ENCODE peak calls at places on chromosomes 5 and 9, in nine cellular contexts. One of them, this sample, is unnamed.

GRCh38 chr5:56620903-56621680 is 194.3 kb upstream of the MAP3K1 start:
- DNase-seq in astrocyte of the cerebellum: no peak
- DNase-seq in WTC11: no peak
- DNase-seq in GM12865: no peak
- DNase-seq in GM13977: no peak
- DNase-seq in ELR: peak
- DNase-seq in HS-5: peak
- DNase-seq in GM23248: peak
- DNase-seq in T-helper 1 cell: no peak
- DNase-seq in this sample: no peak

GRCh38 chr5:112475747-112476435 is 56.8 kb upstream of the EPB41L4A start:
- DNase-seq in GM13977: no peak
- DNase-seq in GM23248: peak
- DNase-seq in T-helper 1 cell: no peak
- DNase-seq in WTC11: no peak
- DNase-seq in GM12865: no peak
- DNase-seq in HS-5: no peak
- DNase-seq in astrocyte of the cerebellum: no peak
- DNase-seq in ELR: peak
- DNase-seq in this sample: no peak

GRCh38 chr5:42360641-42361320 is 62.5 kb upstream of the GHR start:
- DNase-seq in astrocyte of the cerebellum: no peak
- DNase-seq in T-helper 1 cell: no peak
- DNase-seq in ELR: no peak
- DNase-seq in GM13977: no peak
- DNase-seq in GM23248: no peak
- DNase-seq in WTC11: no peak
- DNase-seq in HS-5: no peak
- DNase-seq in GM12865: no peak
- DNase-seq in this sample: no peak

GRCh38 chr9:126592461-126592860 is 21.3 kb upstream of the LMX1B start:
- DNase-seq in GM13977: no peak
- DNase-seq in astrocyte of the cerebellum: no peak
- DNase-seq in T-helper 1 cell: no peak
- DNase-seq in HS-5: no peak
- DNase-seq in GM12865: no peak
- DNase-seq in GM23248: no peak
- DNase-seq in ELR: no peak
- DNase-seq in WTC11: no peak
- DNase-seq in this sample: no peak

GRCh38 chr5:3281346-3281745 is 314.3 kb upstream of the IRX1 start:
- DNase-seq in HS-5: no peak
- DNase-seq in GM23248: no peak
- DNase-seq in WTC11: no peak
- DNase-seq in T-helper 1 cell: no peak
- DNase-seq in GM12865: no peak
- DNase-seq in astrocyte of the cerebellum: no peak
- DNase-seq in GM13977: no peak
- DNase-seq in ELR: no peak
- DNase-seq in this sample: no peak

GRCh38 chr9:22010881-22011625 is 1.9 kb upstream of the CDKN2B start:
- DNase-seq in astrocyte of the cerebellum: no peak
- DNase-seq in HS-5: no peak
- DNase-seq in GM23248: peak
- DNase-seq in WTC11: peak
- DNase-seq in T-helper 1 cell: no peak
- DNase-seq in ELR: no peak
- DNase-seq in GM12865: no peak
- DNase-seq in GM13977: no peak
- DNase-seq in this sample: no peak

GRCh38 chr9:37528652-37529072 is 42.9 kb downstream of the POLR1E start:
- DNase-seq in GM23248: no peak
- DNase-seq in WTC11: no peak
- DNase-seq in GM13977: no peak
- DNase-seq in astrocyte of the cerebellum: no peak
- DNase-seq in GM12865: no peak
- DNase-seq in ELR: no peak
- DNase-seq in T-helper 1 cell: peak
- DNase-seq in HS-5: no peak
- DNase-seq in this sample: no peak

GRCh38 chr9:78559449-78559885 is 262.5 kb downstream of the PSAT1 start:
- DNase-seq in GM12865: no peak
- DNase-seq in T-helper 1 cell: no peak
- DNase-seq in HS-5: peak
- DNase-seq in astrocyte of the cerebellum: no peak
- DNase-seq in WTC11: no peak
- DNase-seq in GM23248: peak
- DNase-seq in GM13977: no peak
- DNase-seq in ELR: peak
- DNase-seq in this sample: no peak

GRCh38 chr5:45793638-45794532 is 97.7 kb upstream of the HCN1 start:
- DNase-seq in astrocyte of the cerebellum: no peak
- DNase-seq in HS-5: no peak
- DNase-seq in WTC11: no peak
- DNase-seq in ELR: no peak
- DNase-seq in GM23248: no peak
- DNase-seq in GM13977: peak
- DNase-seq in T-helper 1 cell: no peak
- DNase-seq in GM12865: peak
- DNase-seq in this sample: no peak

GRCh38 chr9:86983260-86984255 is 36.3 kb upstream of the GAS1 start:
- DNase-seq in HS-5: peak
- DNase-seq in astrocyte of the cerebellum: peak
- DNase-seq in ELR: no peak
- DNase-seq in T-helper 1 cell: no peak
- DNase-seq in WTC11: no peak
- DNase-seq in GM12865: no peak
- DNase-seq in GM23248: peak
- DNase-seq in GM13977: no peak
- DNase-seq in this sample: no peak

GRCh38 chr5:97844797-97845196 is 661.8 kb upstream of the RIOK2 start:
- DNase-seq in GM23248: no peak
- DNase-seq in WTC11: peak
- DNase-seq in T-helper 1 cell: no peak
- DNase-seq in GM12865: peak
- DNase-seq in HS-5: no peak
- DNase-seq in ELR: no peak
- DNase-seq in GM13977: no peak
- DNase-seq in astrocyte of the cerebellum: no peak
- DNase-seq in this sample: no peak

GRCh38 chr9:113238859-113239231 is 17.5 kb downstream of the SLC31A1 start:
- DNase-seq in GM23248: no peak
- DNase-seq in GM13977: no peak
- DNase-seq in WTC11: no peak
- DNase-seq in T-helper 1 cell: no peak
- DNase-seq in ELR: no peak
- DNase-seq in GM12865: no peak
- DNase-seq in HS-5: no peak
- DNase-seq in astrocyte of the cerebellum: no peak
- DNase-seq in this sample: no peak

GRCh38 chr9:131337131-131337848 is 47.8 kb downstream of the PLPP7 start:
- DNase-seq in GM23248: no peak
- DNase-seq in ELR: no peak
- DNase-seq in GM13977: peak
- DNase-seq in GM12865: no peak
- DNase-seq in astrocyte of the cerebellum: no peak
- DNase-seq in WTC11: peak
- DNase-seq in T-helper 1 cell: no peak
- DNase-seq in HS-5: no peak
- DNase-seq in this sample: no peak

GRCh38 chr5:69315972-69316371 is 16.6 kb downstream of the CCDC125 start:
- DNase-seq in astrocyte of the cerebellum: no peak
- DNase-seq in T-helper 1 cell: no peak
- DNase-seq in WTC11: no peak
- DNase-seq in GM23248: no peak
- DNase-seq in ELR: no peak
- DNase-seq in GM13977: no peak
- DNase-seq in GM12865: no peak
- DNase-seq in HS-5: no peak
- DNase-seq in this sample: no peak

GRCh38 chr9:84710701-84711397 is 41.3 kb downstream of the NTRK2 start:
- DNase-seq in astrocyte of the cerebellum: no peak
- DNase-seq in WTC11: no peak
- DNase-seq in HS-5: no peak
- DNase-seq in GM13977: no peak
- DNase-seq in GM12865: no peak
- DNase-seq in ELR: no peak
- DNase-seq in GM23248: no peak
- DNase-seq in T-helper 1 cell: no peak
- DNase-seq in this sample: no peak

GRCh38 chr5:119427052-119427451 is 25.2 kb upstream of the HSD17B4 start:
- DNase-seq in astrocyte of the cerebellum: no peak
- DNase-seq in ELR: no peak
- DNase-seq in HS-5: no peak
- DNase-seq in GM23248: no peak
- DNase-seq in WTC11: no peak
- DNase-seq in GM12865: no peak
- DNase-seq in GM13977: no peak
- DNase-seq in T-helper 1 cell: no peak
- DNase-seq in this sample: no peak

GRCh38 chr5:78984020-78984610 is 995 bp downstream of the ARSB start:
- DNase-seq in ELR: peak
- DNase-seq in GM23248: peak
- DNase-seq in WTC11: no peak
- DNase-seq in GM13977: no peak
- DNase-seq in HS-5: peak
- DNase-seq in astrocyte of the cerebellum: no peak
- DNase-seq in GM12865: peak
- DNase-seq in T-helper 1 cell: no peak
- DNase-seq in this sample: no peak

GRCh38 chr9:127180457-127181314 is 58.3 kb upstream of the ANGPTL2 start:
- DNase-seq in ELR: no peak
- DNase-seq in astrocyte of the cerebellum: no peak
- DNase-seq in WTC11: peak
- DNase-seq in GM13977: no peak
- DNase-seq in HS-5: no peak
- DNase-seq in GM23248: no peak
- DNase-seq in T-helper 1 cell: no peak
- DNase-seq in GM12865: no peak
- DNase-seq in this sample: no peak

GRCh38 chr9:127506814-127507750 is 55.8 kb downstream of the LRSAM1 start:
- DNase-seq in astrocyte of the cerebellum: no peak
- DNase-seq in HS-5: no peak
- DNase-seq in GM12865: no peak
- DNase-seq in WTC11: no peak
- DNase-seq in T-helper 1 cell: no peak
- DNase-seq in GM13977: no peak
- DNase-seq in GM23248: no peak
- DNase-seq in ELR: peak
- DNase-seq in this sample: no peak

GRCh38 chr5:124057815-124058231 is 545.8 kb downstream of the CSNK1G3 start:
- DNase-seq in astrocyte of the cerebellum: no peak
- DNase-seq in WTC11: no peak
- DNase-seq in HS-5: no peak
- DNase-seq in GM23248: no peak
- DNase-seq in GM12865: no peak
- DNase-seq in ELR: no peak
- DNase-seq in T-helper 1 cell: no peak
- DNase-seq in GM13977: no peak
- DNase-seq in this sample: no peak

GRCh38 chr5:170632985-170633234 is 129.1 kb downstream of the KCNIP1 start:
- DNase-seq in GM23248: no peak
- DNase-seq in GM12865: peak
- DNase-seq in ELR: no peak
- DNase-seq in GM13977: peak
- DNase-seq in T-helper 1 cell: peak
- DNase-seq in WTC11: peak
- DNase-seq in HS-5: peak
- DNase-seq in astrocyte of the cerebellum: no peak
- DNase-seq in this sample: no peak

GRCh38 chr5:180154821-180155220 is 54.2 kb downstream of the RASGEF1C start:
- DNase-seq in WTC11: no peak
- DNase-seq in GM13977: no peak
- DNase-seq in HS-5: no peak
- DNase-seq in astrocyte of the cerebellum: no peak
- DNase-seq in T-helper 1 cell: no peak
- DNase-seq in GM23248: no peak
- DNase-seq in GM12865: no peak
- DNase-seq in ELR: no peak
- DNase-seq in this sample: no peak

GRCh38 chr9:76373173-76373771 is 21.0 kb downstream of the RFK start:
- DNase-seq in WTC11: no peak
- DNase-seq in astrocyte of the cerebellum: no peak
- DNase-seq in ELR: peak
- DNase-seq in HS-5: peak
- DNase-seq in GM12865: peak
- DNase-seq in GM13977: no peak
- DNase-seq in GM23248: peak
- DNase-seq in T-helper 1 cell: no peak
- DNase-seq in this sample: no peak

GRCh38 chr9:130590305-130590704 is 10.9 kb downstream of the FUBP3 start:
- DNase-seq in GM13977: no peak
- DNase-seq in WTC11: no peak
- DNase-seq in astrocyte of the cerebellum: no peak
- DNase-seq in GM12865: no peak
- DNase-seq in GM23248: no peak
- DNase-seq in ELR: no peak
- DNase-seq in HS-5: no peak
- DNase-seq in T-helper 1 cell: no peak
- DNase-seq in this sample: no peak

GRCh38 chr5:110807174-110807573 is 68.4 kb downstream of the SLC25A46 start:
- DNase-seq in ELR: no peak
- DNase-seq in GM23248: no peak
- DNase-seq in WTC11: no peak
- DNase-seq in astrocyte of the cerebellum: no peak
- DNase-seq in HS-5: no peak
- DNase-seq in GM12865: no peak
- DNase-seq in T-helper 1 cell: no peak
- DNase-seq in GM13977: no peak
- DNase-seq in this sample: no peak

GRCh38 chr5:123997354-123998215 is 485.6 kb downstream of the CSNK1G3 start:
- DNase-seq in GM12865: no peak
- DNase-seq in T-helper 1 cell: no peak
- DNase-seq in GM13977: no peak
- DNase-seq in GM23248: peak
- DNase-seq in HS-5: peak
- DNase-seq in WTC11: no peak
- DNase-seq in astrocyte of the cerebellum: peak
- DNase-seq in ELR: peak
- DNase-seq in this sample: no peak

GRCh38 chr5:76542887-76543690 is 80.1 kb downstream of the F2RL2 start:
- DNase-seq in HS-5: no peak
- DNase-seq in WTC11: no peak
- DNase-seq in GM13977: no peak
- DNase-seq in ELR: no peak
- DNase-seq in T-helper 1 cell: peak
- DNase-seq in GM12865: peak
- DNase-seq in astrocyte of the cerebellum: no peak
- DNase-seq in GM23248: no peak
- DNase-seq in this sample: no peak

GRCh38 chr9:79015951-79016350 is 555.8 kb upstream of the TLE4 start:
- DNase-seq in GM13977: no peak
- DNase-seq in astrocyte of the cerebellum: no peak
- DNase-seq in T-helper 1 cell: no peak
- DNase-seq in ELR: no peak
- DNase-seq in GM12865: no peak
- DNase-seq in WTC11: no peak
- DNase-seq in HS-5: no peak
- DNase-seq in GM23248: no peak
- DNase-seq in this sample: no peak

GRCh38 chr9:38432922-38433510 is 8.8 kb upstream of the IGFBPL1 start:
- DNase-seq in GM23248: peak
- DNase-seq in HS-5: peak
- DNase-seq in T-helper 1 cell: no peak
- DNase-seq in GM12865: peak
- DNase-seq in ELR: peak
- DNase-seq in WTC11: no peak
- DNase-seq in GM13977: no peak
- DNase-seq in astrocyte of the cerebellum: peak
- DNase-seq in this sample: no peak

GRCh38 chr5:65102826-65103673 is 334.3 kb downstream of the CWC27 start:
- DNase-seq in GM13977: peak
- DNase-seq in ELR: peak
- DNase-seq in GM12865: peak
- DNase-seq in HS-5: no peak
- DNase-seq in WTC11: peak
- DNase-seq in astrocyte of the cerebellum: peak
- DNase-seq in GM23248: peak
- DNase-seq in T-helper 1 cell: peak
- DNase-seq in this sample: no peak

GRCh38 chr9:105244996-105245719 is 707 bp downstream of the SLC44A1 start:
- DNase-seq in WTC11: peak
- DNase-seq in T-helper 1 cell: peak
- DNase-seq in GM23248: peak
- DNase-seq in ELR: peak
- DNase-seq in GM12865: peak
- DNase-seq in astrocyte of the cerebellum: no peak
- DNase-seq in GM13977: peak
- DNase-seq in HS-5: no peak
- DNase-seq in this sample: peak